ENCODE peak calls at places on chromosomes 2 and 18, in seven cellular contexts. L, U, G, M, B, P and Q are unnamed samples.

GRCh38 chr18:23890589-23890988 is 124.0 kb upstream of the TTC39C start:
- DNase-seq in G (peak; percentile 81), M (no peak), L (no peak), P (peak; percentile 46), U (no peak), B (no peak), Q (no peak)

GRCh38 chr18:25351280-25351772 is 640 bp downstream of the ZNF521 start:
- DNase-seq in G (no peak), B (no peak), L (no peak), P (no peak), M (no peak), U (no peak), Q (no peak)

GRCh38 chr2:132448771-132449170 is 32.2 kb downstream of the GPR39 start:
- DNase-seq in P (peak; percentile 72), B (no peak), L (no peak), U (no peak), M (no peak), G (peak; percentile 77), Q (no peak)

GRCh38 chr2:109218087-109218791 is 89.2 kb downstream of the SH3RF3 start:
- DNase-seq in G (no peak), L (no peak), U (no peak), B (no peak), P (no peak), M (no peak), Q (no peak)

GRCh38 chr18:57915241-57915640 is 112.1 kb upstream of the ATP8B1 start:
- DNase-seq in M (no peak), P (peak; percentile 15), U (no peak), L (no peak), B (no peak), G (peak; percentile 53), Q (no peak)

GRCh38 chr2:115460008-115460407 is 1017.6 kb downstream of the DPP10 start:
- DNase-seq in G (no peak), B (no peak), L (no peak), P (no peak), U (no peak), M (no peak), Q (no peak)

GRCh38 chr18:67428805-67429204 is 87.7 kb downstream of the DSEL start:
- DNase-seq in G (peak; percentile 64), B (no peak), L (no peak), P (peak; percentile 71), M (no peak), U (no peak), Q (no peak)

GRCh38 chr2:216791303-216791702 is 68.6 kb downstream of the TNP1 start:
- DNase-seq in L (no peak), P (no peak), B (no peak), M (no peak), G (peak; percentile 8), U (no peak), Q (no peak)

GRCh38 chr2:222862068-222862914 is 1.5 kb downstream of the ACSL3 start:
- DNase-seq in P (peak; percentile 56), G (peak; percentile 65), M (no peak), L (no peak), B (no peak), U (no peak), Q (no peak)

GRCh38 chr2:8389373-8390108 is 292.3 kb upstream of the ID2 start:
- DNase-seq in B (no peak), M (no peak), G (peak; percentile 44), P (peak; percentile 2), U (no peak), L (no peak), Q (no peak)

GRCh38 chr2:70768585-70769085 is 635 bp upstream of the ADD2 start:
- DNase-seq in U (no peak), B (no peak), L (no peak), P (no peak), M (no peak), G (no peak), Q (no peak)

DNA sequence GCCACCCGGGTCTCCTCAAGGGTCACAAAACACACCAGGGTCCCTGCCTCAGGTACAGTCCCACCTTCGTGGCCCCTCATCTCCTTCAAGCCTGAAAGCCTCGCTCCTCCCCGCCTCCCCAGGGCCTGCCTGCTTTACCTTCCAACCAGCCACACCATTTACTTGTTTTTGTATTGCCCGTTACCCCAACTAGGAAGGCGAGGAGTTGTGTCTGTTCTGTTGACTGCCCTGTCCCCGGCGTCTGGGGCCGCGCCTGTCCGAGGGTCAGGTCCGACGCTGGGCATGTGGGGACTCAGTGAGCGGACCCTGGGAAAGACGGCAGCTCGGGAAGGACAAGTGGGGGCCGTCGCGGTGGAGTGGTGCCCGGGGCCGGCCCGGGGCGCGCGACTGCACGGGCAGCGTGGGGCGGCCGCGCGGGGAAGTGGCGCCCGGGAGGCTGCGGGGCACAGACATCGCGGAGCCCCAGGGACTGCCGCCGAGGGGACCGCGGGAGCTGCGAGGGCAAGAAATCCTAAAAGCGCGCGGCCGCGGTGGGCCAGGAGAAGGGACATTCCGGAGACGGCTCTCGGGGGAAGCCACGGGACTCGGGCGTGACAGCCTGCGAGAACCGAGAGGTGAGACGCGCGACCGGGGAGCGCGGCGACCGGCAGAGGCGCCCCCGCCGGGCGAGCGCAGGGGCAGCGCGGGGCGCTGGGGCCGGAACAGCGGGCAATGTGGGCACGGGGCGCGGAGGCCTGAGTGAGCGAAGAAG is 797 bp upstream of the GRHL1 start:
- DNase-seq in U (peak; percentile 77), M (peak; percentile 33), P (no peak), L (peak; percentile 73), B (peak; percentile 16), G (peak; percentile 64), Q (peak; percentile 58)
- TF ChIP-seq CTCF in U (peak; percentile 16), M (peak; percentile 28), P (no peak), L (no peak), B (no peak), G (no peak), Q (no peak)

GRCh38 chr2:223945755-223946154 is 620 bp upstream of the WDFY1 start:
- DNase-seq in B (no peak), P (no peak), M (no peak), G (no peak), L (no peak), U (no peak), Q (no peak)

GRCh38 chr2:223952280-223952968 is 4.8 kb upstream of the MRPL44 start:
- DNase-seq in B (no peak), P (no peak), G (no peak), M (no peak), L (no peak), U (no peak), Q (no peak)

GRCh38 chr2:223947711-223948205 is 2.6 kb upstream of the WDFY1 start:
- DNase-seq in M (no peak), G (no peak), B (no peak), P (no peak), L (no peak), U (no peak), Q (no peak)

GRCh38 chr2:223950448-223951347 is 5.6 kb upstream of the WDFY1 start:
- DNase-seq in L (no peak), G (no peak), U (no peak), M (no peak), P (no peak), B (no peak), Q (no peak)

DNA sequence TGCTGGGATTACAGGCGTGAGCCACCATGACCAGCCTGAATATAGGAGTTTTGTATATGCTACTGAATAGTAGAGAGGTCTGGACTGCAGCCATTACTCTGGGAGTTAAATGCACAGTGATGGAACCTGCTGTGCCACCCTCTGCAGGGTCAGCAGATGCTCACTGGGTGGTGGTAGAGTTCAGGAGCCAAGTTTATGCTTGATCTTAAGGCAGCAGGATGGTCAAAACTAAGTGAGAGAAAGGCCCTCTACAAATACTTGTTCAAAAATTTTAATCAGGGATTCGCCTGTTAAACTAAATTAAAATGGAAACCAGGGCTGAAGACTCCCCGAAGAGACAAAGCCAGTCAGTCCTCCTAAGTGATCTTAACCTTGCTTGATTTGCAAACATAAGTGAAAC is 4.1 kb upstream of the WDFY1 start:
- DNase-seq in G (no peak), B (no peak), U (no peak), P (no peak), M (no peak), L (no peak), Q (no peak)
- TF ChIP-seq CTCF in G (no peak), B (no peak), U (no peak), P (no peak), M (no peak), L (no peak), Q (no peak)

DNA sequence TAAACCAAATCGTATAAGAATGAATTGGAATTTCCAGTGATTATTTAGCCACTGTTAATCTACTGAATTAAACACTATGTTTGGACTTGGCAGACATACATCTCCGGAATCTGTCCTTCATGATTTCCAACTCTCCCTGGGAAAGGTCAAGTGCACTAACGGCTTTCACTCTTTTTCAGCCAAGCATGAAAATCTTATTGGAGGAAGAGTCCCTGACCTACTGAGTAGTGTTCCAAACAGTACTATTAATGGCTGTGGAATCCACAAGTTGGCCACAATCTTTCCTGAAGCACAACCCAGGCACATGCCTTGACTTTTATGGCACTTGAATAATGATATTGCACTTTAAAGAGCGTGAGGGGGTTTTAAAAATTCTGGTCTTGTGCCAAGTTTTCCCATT is 318.9 kb upstream of the RND3 start:
- DNase-seq in M (no peak), U (no peak), L (no peak), P (peak; percentile 17), G (peak; percentile 35), B (no peak), Q (no peak)
- TF ChIP-seq CTCF in M (no peak), U (no peak), L (no peak), P (no peak), G (no peak), B (no peak), Q (no peak)

GRCh38 chr18:13164406-13164805 is 54.2 kb upstream of the LDLRAD4 start:
- DNase-seq in G (no peak), M (no peak), B (no peak), P (no peak), L (no peak), U (no peak), Q (no peak)

GRCh38 chr18:13161276-13161899 is 57.2 kb upstream of the LDLRAD4 start:
- DNase-seq in M (no peak), L (no peak), G (no peak), U (no peak), B (no peak), P (no peak), Q (no peak)

GRCh38 chr18:13163167-13163927 is 55.2 kb upstream of the LDLRAD4 start:
- DNase-seq in P (peak; percentile 41), M (no peak), U (no peak), L (no peak), B (no peak), G (peak; percentile 48), Q (no peak)

GRCh38 chr18:13158428-13158827 is 60.1 kb upstream of the LDLRAD4 start:
- DNase-seq in B (no peak), P (no peak), U (no peak), M (no peak), L (no peak), G (no peak), Q (no peak)

GRCh38 chr18:13159579-13159978 is 59.0 kb upstream of the LDLRAD4 start:
- DNase-seq in U (no peak), B (no peak), M (no peak), L (no peak), G (peak; percentile 82), P (peak; percentile 84), Q (no peak)
- TF ChIP-seq CTCF in U (peak; percentile 84), B (peak; percentile 85), M (peak; percentile 81), L (peak; percentile 87), G (peak; percentile 70), P (peak; percentile 73), Q (peak; percentile 90)